ENCODE peak calls at places on chromosome 19, in seven cellular contexts. S is T-helper 17 cell, B is upper lobe of left lung, I is A172, K is Right ventricle myocardium inferior, E is aorta, L is midbrain. O is an unnamed sample.

GRCh38 chr19:57512845-57513244 is 13.1 kb downstream of the ZNF773 start:
- DNase-seq in K (no peak), S (no peak), E (no peak), B (no peak), I (no peak), L (no peak), O (no peak)

GRCh38 chr19:54428323-54429175 is 13.3 kb downstream of the TTYH1 start:
- DNase-seq in L (no peak), K (no peak), B (no peak), E (peak; percentile 60), S (no peak), I (no peak), O (no peak)

GRCh38 chr19:13689050-13689449 is 75.3 kb upstream of the MRI1 start:
- DNase-seq in E (no peak), I (peak; percentile 24), S (no peak), K (no peak), B (no peak), L (no peak), O (no peak)

GRCh38 chr19:49193822-49194394 is 36.3 kb downstream of the TRPM4 start:
- DNase-seq in S (no peak), B (no peak), I (no peak), K (no peak), E (no peak), L (no peak), O (no peak)

GRCh38 chr19:46678110-46678732 is 17.2 kb upstream of the DACT3 start:
- DNase-seq in K (no peak), I (peak; percentile 22), B (peak; percentile 74), S (peak; percentile 46), L (no peak), E (no peak), O (no peak)

GRCh38 chr19:47232422-47233211 is 1.6 kb upstream of the BBC3 start:
- DNase-seq in E (no peak), L (no peak), B (no peak), S (no peak), I (peak; percentile 58), K (peak; percentile 26), O (no peak)

GRCh38 chr19:54311486-54311885 is 1.5 kb downstream of the LILRA5 start:
- DNase-seq in E (no peak), B (no peak), S (no peak), K (no peak), I (no peak), L (no peak), O (no peak)

GRCh38 chr19:29366757-29367156 is 153.8 kb upstream of the UQCRFS1 start:
- DNase-seq in S (no peak), E (no peak), L (no peak), K (no peak), I (no peak), B (no peak), O (no peak)

GRCh38 chr19:16463991-16464575 is 7.7 kb downstream of the EPS15L1 start:
- DNase-seq in K (no peak), S (no peak), L (no peak), E (no peak), B (no peak), I (peak; percentile 71), O (no peak)

GRCh38 chr19:10764340-10764894 is 46.5 kb downstream of the DNM2 start:
- DNase-seq in B (no peak), K (no peak), S (no peak), L (no peak), E (no peak), I (no peak), O (no peak)

GRCh38 chr19:10001899-10002298 is 8.4 kb downstream of the COL5A3 start:
- DNase-seq in I (no peak), K (peak; percentile 77), E (no peak), S (no peak), B (no peak), L (no peak), O (no peak)

GRCh38 chr19:20153281-20153680 is 13.7 kb upstream of the ZNF486 start:
- DNase-seq in E (no peak), I (no peak), L (no peak), B (no peak), K (no peak), S (no peak), O (no peak)

GRCh38 chr19:4678881-4679379 is 8.8 kb upstream of the MYDGF start:
- DNase-seq in L (no peak), E (no peak), S (no peak), I (peak; percentile 42), B (no peak), K (peak; percentile 55), O (no peak)

GRCh38 chr19:16160943-16161560 is 12.3 kb downstream of the CIB3 start:
- DNase-seq in S (no peak), B (no peak), E (no peak), I (peak; percentile 94), K (no peak), L (no peak), O (no peak)

GRCh38 chr19:50728084-50728737 is 5.0 kb downstream of the CLEC11A start:
- DNase-seq in S (no peak), L (peak; percentile 73), K (peak; percentile 85), B (peak; percentile 83), E (peak; percentile 86), I (no peak), O (peak; percentile 96)

GRCh38 chr19:43432866-43433673 is 18.4 kb downstream of the TEX101 start:
- DNase-seq in S (peak; percentile 50), E (no peak), B (no peak), K (no peak), L (no peak), I (peak; percentile 80), O (no peak)

GRCh38 chr19:801030-801860 is 4.0 kb downstream of the PTBP1 start:
- DNase-seq in B (peak; percentile 86), S (no peak), L (no peak), K (peak; percentile 92), E (peak; percentile 93), I (peak; percentile 75), O (peak; percentile 31)

GRCh38 chr19:47540748-47541147 is 25.9 kb upstream of the NAPA start:
- DNase-seq in K (no peak), I (no peak), L (no peak), B (no peak), E (no peak), S (no peak), O (no peak)

GRCh38 chr19:48480476-48481190 is 11.5 kb downstream of the CYTH2 start:
- DNase-seq in S (peak; percentile 49), L (peak; percentile 71), I (no peak), E (peak; percentile 88), B (peak; percentile 90), K (peak; percentile 85), O (no peak)

GRCh38 chr19:29537601-29538000 is 11.8 kb downstream of the VSTM2B start:
- DNase-seq in K (no peak), B (no peak), I (no peak), S (no peak), E (peak; percentile 42), L (no peak), O (no peak)

GRCh38 chr19:5022066-5022860 is 53.4 kb downstream of the KDM4B start:
- DNase-seq in B (peak; percentile 48), S (no peak), K (peak; percentile 58), I (no peak), L (no peak), E (no peak), O (no peak)

GRCh38 chr19:21483589-21484170 is 21.7 kb upstream of the ZNF429 start:
- DNase-seq in I (no peak), L (no peak), S (peak; percentile 41), E (peak; percentile 86), K (peak; percentile 79), B (peak; percentile 88), O (no peak)

GRCh38 chr19:42450314-42450934 is 7.7 kb upstream of the CXCL17 start:
- DNase-seq in I (peak; percentile 77), L (peak; percentile 71), E (peak; percentile 81), B (no peak), K (peak; percentile 85), S (peak; percentile 49), O (peak; percentile 87)

GRCh38 chr19:1259206-1259872 is 9.8 kb upstream of the CIRBP start:
- DNase-seq in S (peak; percentile 56), K (peak; percentile 91), B (peak; percentile 87), I (peak; percentile 84), L (peak; percentile 8), E (no peak), O (peak; percentile 43)

O was measured in GF-D8.